ENCODE peak calls at places on chromosomes 11 and 22, in seven cellular contexts. W is gastrocnemius medialis, C is spleen, O is A549, H is uterus, S is heart left ventricle, B is IMR-90. Q is an unnamed sample.

GRCh38 chr11:9772218-9772617 is 108.3 kb downstream of the SWAP70 start:
- DNase-seq in O (no peak), W (no peak), H (no peak), S (no peak), B (no peak), C (no peak), Q (no peak)

GRCh38 chr11:114259124-114259526 is 37.1 kb upstream of the NNMT start:
- DNase-seq in C (no peak), H (peak), O (no peak), S (peak), B (no peak), W (peak), Q (no peak)

GRCh38 chr22:32801436-32802290 is at the start of gene TIMP3:
- DNase-seq in S (peak), C (peak), O (peak), B (peak), H (peak), W (peak), Q (no peak)

GRCh38 chr22:49825944-49826602 is 1.6 kb downstream of the BRD1 start:
- DNase-seq in C (peak), W (no peak), S (no peak), B (peak), H (no peak), O (peak), Q (no peak)

GRCh38 chr22:39941661-39942060 is 18.5 kb upstream of the TMA7B start:
- DNase-seq in B (no peak), O (no peak), H (no peak), C (no peak), S (no peak), W (no peak), Q (no peak)

GRCh38 chr11:120344302-120345004 is 8.2 kb downstream of the ARHGEF12 start:
- DNase-seq in S (no peak), C (no peak), O (no peak), B (peak), W (no peak), H (no peak), Q (no peak)

GRCh38 chr11:19474211-19474610 is 233.5 kb upstream of the E2F8 start:
- DNase-seq in O (no peak), W (no peak), C (no peak), B (no peak), S (no peak), H (no peak), Q (no peak)

GRCh38 chr11:1925373-1926155 is 6.1 kb downstream of the TNNT3 start:
- DNase-seq in O (no peak), S (no peak), B (no peak), H (no peak), W (peak), C (no peak), Q (no peak)

GRCh38 chr22:49266561-49267519 is 560.8 kb downstream of the BRD1 start:
- DNase-seq in B (no peak), W (no peak), H (no peak), O (no peak), C (no peak), S (no peak), Q (no peak)

GRCh38 chr22:20815477-20816050 is 41.7 kb downstream of the SERPIND1 start:
- DNase-seq in B (no peak), S (no peak), C (no peak), H (no peak), O (no peak), W (no peak), Q (no peak)

GRCh38 chr11:22337571-22338464 is at the start of gene SLC17A6:
- DNase-seq in W (no peak), S (no peak), O (peak), C (no peak), B (peak), H (no peak), Q (no peak)

GRCh38 chr11:20154381-20154780 is 5.9 kb downstream of the DBX1 start:
- DNase-seq in B (no peak), H (no peak), O (no peak), S (no peak), C (no peak), W (no peak), Q (peak)

GRCh38 chr11:93444671-93445073 is 98.5 kb downstream of the SMCO4 start:
- DNase-seq in W (no peak), S (no peak), H (no peak), O (no peak), C (no peak), B (peak), Q (no peak)

GRCh38 chr11:2315395-2316168 is 13.8 kb downstream of the TSPAN32 start:
- DNase-seq in W (no peak), C (peak), B (no peak), H (peak), S (no peak), O (no peak), Q (no peak)

GRCh38 chr22:19085233-19086043 is 36.8 kb downstream of the DGCR2 start:
- DNase-seq in C (no peak), B (peak), S (no peak), W (no peak), H (no peak), O (peak), Q (peak)

GRCh38 chr11:65262381-65262680 is 569 bp downstream of the POLA2 start:
- DNase-seq in C (no peak), B (no peak), S (no peak), W (no peak), H (no peak), O (no peak), Q (no peak)

GRCh38 chr11:65260756-65261590 is 789 bp upstream of the POLA2 start:
- DNase-seq in W (no peak), B (no peak), S (no peak), O (no peak), C (no peak), H (no peak), Q (no peak)

GRCh38 chr11:65261591-65262380 is at the start of gene POLA2:
- DNase-seq in B (peak), C (peak), S (peak), H (peak), O (peak), W (peak), Q (peak)

GRCh38 chr11:65258988-65259387 is 2.8 kb upstream of the POLA2 start:
- DNase-seq in C (no peak), O (no peak), S (no peak), W (no peak), B (no peak), H (no peak), Q (no peak)

DNA sequence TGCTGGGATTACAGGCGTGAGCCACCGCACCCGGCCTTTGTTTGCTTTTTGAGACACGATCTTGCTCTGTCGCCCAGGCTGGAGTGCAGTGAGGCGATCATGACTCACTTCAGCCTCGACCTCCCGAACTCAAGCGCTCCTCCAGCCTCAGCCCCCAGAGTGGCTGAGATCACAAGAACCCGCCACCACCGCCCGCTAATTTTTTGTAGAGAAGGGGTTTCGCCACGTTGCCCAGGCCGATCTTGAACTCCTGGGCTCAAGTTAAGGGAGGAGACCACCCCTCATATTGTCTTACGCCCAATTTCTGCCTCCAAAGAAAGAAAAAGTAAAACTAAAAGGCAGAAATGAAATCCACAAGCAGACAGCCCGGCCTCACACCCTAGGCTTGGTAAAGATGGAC is 1.5 kb upstream of the POLA2 start:
- DNase-seq in S (no peak), O (no peak), C (no peak), H (no peak), B (no peak), W (no peak), Q (no peak)
- TF ChIP-seq POLR2A in S (no peak), O (no peak), C (no peak), H (no peak), B (no peak), W (no peak), Q (no peak)

GRCh38 chr11:77073328-77074001 is 6.7 kb downstream of the CAPN5 start:
- DNase-seq in C (peak), W (peak), H (peak), O (peak), S (peak), B (peak), Q (peak)

GRCh38 chr11:77074205-77074604 is 7.4 kb downstream of the CAPN5 start:
- DNase-seq in O (no peak), B (no peak), W (no peak), H (peak), C (no peak), S (no peak), Q (no peak)

GRCh38 chr11:77072851-77073327 is 6.1 kb downstream of the CAPN5 start:
- DNase-seq in B (no peak), O (no peak), C (no peak), W (no peak), S (no peak), H (no peak), Q (no peak)

GRCh38 chr11:77074626-77075221 is 8.0 kb downstream of the CAPN5 start:
- DNase-seq in S (no peak), B (no peak), O (no peak), W (no peak), C (no peak), H (peak), Q (no peak)

GRCh38 chr11:77075425-77075905 is 8.7 kb downstream of the CAPN5 start:
- DNase-seq in S (no peak), C (no peak), H (no peak), W (no peak), O (no peak), B (no peak), Q (no peak)
- TF ChIP-seq POLR2A in S (no peak), C (no peak), H (no peak), W (no peak), O (no peak), B (no peak), Q (no peak)

DNA sequence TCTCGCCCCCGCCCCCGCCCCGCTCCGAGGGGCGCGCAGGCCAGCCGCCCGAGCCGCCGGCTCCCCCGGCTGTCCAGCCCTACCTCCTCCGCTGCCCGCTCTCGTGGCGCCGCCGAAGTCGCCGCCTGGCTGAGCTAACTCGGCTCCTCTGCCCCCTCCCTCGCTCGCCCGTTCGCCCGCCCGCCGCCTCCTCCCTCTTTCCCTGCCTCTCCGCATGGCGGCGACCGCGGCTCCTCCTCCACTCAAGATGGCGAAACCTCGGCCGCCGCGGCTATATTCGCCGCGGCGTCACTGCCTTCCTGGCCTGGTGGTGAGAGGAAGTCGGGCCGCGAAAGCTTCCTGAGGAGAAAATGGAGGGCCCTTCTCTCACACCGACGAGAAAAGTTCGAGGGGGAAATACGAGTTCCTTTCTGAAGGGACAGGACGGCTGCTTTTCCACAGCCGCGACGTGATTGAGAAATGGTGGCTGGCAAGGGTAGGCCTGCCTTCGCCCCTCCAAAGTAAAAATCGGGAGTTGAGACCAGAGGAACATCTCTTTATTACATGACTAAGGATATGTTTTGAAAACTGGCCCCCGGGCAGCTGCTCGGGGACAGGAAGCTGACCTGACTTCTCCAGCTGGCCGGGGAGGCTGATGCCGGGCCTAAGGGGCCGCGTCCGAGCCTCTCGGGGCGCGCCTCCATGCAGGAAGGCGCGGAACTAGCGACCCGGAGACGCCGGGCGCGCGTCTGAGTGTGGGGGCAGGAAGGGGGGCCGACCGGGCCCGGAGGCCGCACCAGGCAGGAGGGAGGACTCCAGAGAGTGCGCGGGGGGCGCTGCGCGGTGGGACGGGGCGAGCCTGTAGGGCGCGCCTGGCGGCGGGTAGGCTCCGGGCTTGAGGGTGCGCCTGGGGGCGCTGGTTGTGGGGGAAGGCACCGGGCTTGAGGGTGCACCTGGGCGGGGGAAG is at the start of gene DDX6:
- DNase-seq in B (peak), S (peak), H (peak), C (peak), O (peak), W (peak), Q (peak)
- TF ChIP-seq POLR2A in B (peak), S (peak), H (peak), C (peak), O (peak), W (peak), Q (peak)

GRCh38 chr11:130181295-130182272 is 22.0 kb downstream of the ST14 start:
- DNase-seq in H (no peak), B (peak), S (peak), O (peak), W (no peak), C (no peak), Q (peak)
- TF ChIP-seq POLR2A in H (no peak), B (no peak), S (no peak), O (no peak), W (no peak), C (no peak), Q (no peak)

DNA sequence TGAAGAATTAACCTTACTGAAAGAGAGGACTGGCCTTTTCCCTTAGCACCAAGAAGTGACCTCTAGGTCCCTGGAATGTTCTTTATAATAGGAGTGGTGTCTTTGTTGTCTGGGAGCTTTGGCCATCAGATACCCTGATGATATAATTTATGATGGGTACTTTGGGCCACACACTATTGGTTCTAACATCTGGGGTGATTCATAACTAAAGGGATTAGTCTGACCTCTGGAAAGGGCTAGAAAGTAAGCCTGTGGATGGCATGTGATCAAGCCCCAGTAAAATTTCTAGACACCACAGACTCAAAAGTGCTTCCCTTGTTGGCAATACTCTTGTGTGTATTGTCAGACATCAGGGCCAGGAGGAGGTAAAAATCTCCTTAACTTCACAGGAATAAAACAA is 891.2 kb downstream of the KCNA4 start:
- DNase-seq in B (no peak), O (no peak), C (no peak), S (no peak), W (no peak), H (no peak), Q (no peak)
- TF ChIP-seq POLR2A in B (no peak), O (no peak), C (no peak), S (no peak), W (no peak), H (no peak), Q (no peak)

GRCh38 chr22:42994917-42995562 is 19.9 kb downstream of the PACSIN2 start:
- DNase-seq in S (peak), W (peak), B (peak), H (peak), O (peak), C (no peak), Q (no peak)
- TF ChIP-seq POLR2A in S (no peak), W (no peak), B (peak), H (peak), O (peak), C (no peak), Q (no peak)

GRCh38 chr11:774873-775592 is 2.3 kb downstream of the GATD1 start:
- DNase-seq in O (no peak), B (peak), W (no peak), S (no peak), H (no peak), C (peak), Q (no peak)
- TF ChIP-seq POLR2A in O (no peak), B (no peak), W (no peak), S (no peak), H (no peak), C (no peak), Q (no peak)

DNA sequence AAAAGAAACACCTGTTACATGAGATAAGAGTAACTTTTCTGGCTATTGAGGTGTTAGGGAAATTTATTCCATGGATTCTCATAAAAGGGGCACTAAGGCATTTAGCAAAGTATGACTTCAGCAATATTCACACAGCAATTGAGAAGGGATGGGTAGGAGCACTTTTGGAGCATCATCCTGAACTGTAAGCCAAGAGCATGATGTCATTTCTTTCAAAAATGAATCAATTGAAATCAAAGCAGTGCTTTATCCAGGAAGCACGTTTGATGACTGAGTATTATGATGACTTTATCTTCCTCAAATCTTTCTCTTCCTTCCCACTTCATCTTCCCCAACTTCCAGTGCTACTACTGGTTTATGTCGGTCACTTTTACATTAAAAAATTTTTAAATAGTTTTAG is 140.4 kb downstream of the MYO18B start:
- DNase-seq in H (no peak), C (no peak), S (no peak), W (no peak), O (no peak), B (no peak), Q (no peak)
- TF ChIP-seq POLR2A in H (no peak), C (no peak), S (no peak), W (no peak), O (no peak), B (no peak), Q (no peak)

DNA sequence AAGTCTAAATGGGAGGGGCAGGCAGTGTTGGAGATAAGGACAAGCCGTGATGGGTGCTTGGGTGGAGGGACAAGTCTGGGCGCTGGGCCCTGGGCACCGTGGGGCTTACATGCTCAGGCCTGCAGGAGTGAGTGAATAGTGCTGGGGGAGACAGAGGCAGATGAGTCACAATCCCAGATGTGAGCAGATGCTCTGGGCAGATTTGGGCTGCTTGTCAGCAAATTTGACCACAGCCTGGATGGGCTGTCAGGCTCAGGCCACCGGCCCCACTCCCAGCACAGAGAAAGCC is 41.6 kb upstream of the ZBED5 start:
- DNase-seq in O (no peak), S (peak), W (no peak), H (peak), C (no peak), B (no peak), Q (no peak)
- TF ChIP-seq POLR2A in O (no peak), S (no peak), W (no peak), H (no peak), C (no peak), B (no peak), Q (no peak)

GRCh38 chr11:65329944-65330403 is 3.7 kb upstream of the DPF2 start:
- DNase-seq in W (peak), H (peak), B (peak), S (peak), C (peak), O (peak), Q (no peak)
- TF ChIP-seq POLR2A in W (no peak), H (no peak), B (peak), S (no peak), C (no peak), O (no peak), Q (no peak)

Q was measured in H54.